ENCODE peak calls at places on chromosomes 13 and 19, in seven cellular contexts. One of them, this sample, is unnamed.

GRCh38 chr19:53463263-53463662 is 4.3 kb upstream of the ZNF813 start:
- DNase-seq in stimulated activated CD4-positive, alpha-beta T cell treated with anti-CD3 and anti-CD28 coated beads, Interleukin-15, amount 100 ng/mL, for 48 hours: no peak
- DNase-seq in activated naive CD4-positive, alpha-beta T cell treated with anti-CD3 and anti-CD28 coated beads for 36 hours: no peak
- DNase-seq in endothelial cell: peak
- DNase-seq in brain microvascular endothelial cell: no peak
- DNase-seq in NCI-H1092: no peak
- DNase-seq in amygdala: peak
- DNase-seq in this sample: peak

GRCh38 chr13:30148791-30149190 is 158.6 kb downstream of the KATNAL1 start:
- DNase-seq in stimulated activated CD4-positive, alpha-beta T cell treated with anti-CD3 and anti-CD28 coated beads, Interleukin-15, amount 100 ng/mL, for 48 hours: no peak
- DNase-seq in activated naive CD4-positive, alpha-beta T cell treated with anti-CD3 and anti-CD28 coated beads for 36 hours: no peak
- DNase-seq in endothelial cell: no peak
- DNase-seq in brain microvascular endothelial cell: no peak
- DNase-seq in NCI-H1092: no peak
- DNase-seq in amygdala: no peak
- DNase-seq in this sample: no peak

GRCh38 chr19:39136225-39136940 is 10.8 kb downstream of the PAK4 start:
- DNase-seq in stimulated activated CD4-positive, alpha-beta T cell treated with anti-CD3 and anti-CD28 coated beads, Interleukin-15, amount 100 ng/mL, for 48 hours: no peak
- DNase-seq in activated naive CD4-positive, alpha-beta T cell treated with anti-CD3 and anti-CD28 coated beads for 36 hours: no peak
- DNase-seq in endothelial cell: no peak
- DNase-seq in brain microvascular endothelial cell: no peak
- DNase-seq in NCI-H1092: no peak
- DNase-seq in amygdala: no peak
- DNase-seq in this sample: no peak

GRCh38 chr19:289651-290538 is 1.3 kb downstream of the PLPP2 start:
- DNase-seq in stimulated activated CD4-positive, alpha-beta T cell treated with anti-CD3 and anti-CD28 coated beads, Interleukin-15, amount 100 ng/mL, for 48 hours: peak
- DNase-seq in activated naive CD4-positive, alpha-beta T cell treated with anti-CD3 and anti-CD28 coated beads for 36 hours: peak
- DNase-seq in endothelial cell: no peak
- DNase-seq in brain microvascular endothelial cell: peak
- DNase-seq in NCI-H1092: no peak
- DNase-seq in amygdala: no peak
- DNase-seq in this sample: no peak

GRCh38 chr13:27997904-27998522 is 9.5 kb upstream of the URAD start:
- DNase-seq in stimulated activated CD4-positive, alpha-beta T cell treated with anti-CD3 and anti-CD28 coated beads, Interleukin-15, amount 100 ng/mL, for 48 hours: no peak
- DNase-seq in activated naive CD4-positive, alpha-beta T cell treated with anti-CD3 and anti-CD28 coated beads for 36 hours: peak
- DNase-seq in endothelial cell: peak
- DNase-seq in brain microvascular endothelial cell: peak
- DNase-seq in NCI-H1092: peak
- DNase-seq in amygdala: peak
- DNase-seq in this sample: no peak

GRCh38 chr19:5245631-5246553 is 94.7 kb downstream of the PTPRS start:
- DNase-seq in stimulated activated CD4-positive, alpha-beta T cell treated with anti-CD3 and anti-CD28 coated beads, Interleukin-15, amount 100 ng/mL, for 48 hours: no peak
- DNase-seq in activated naive CD4-positive, alpha-beta T cell treated with anti-CD3 and anti-CD28 coated beads for 36 hours: no peak
- DNase-seq in endothelial cell: no peak
- DNase-seq in brain microvascular endothelial cell: no peak
- DNase-seq in NCI-H1092: no peak
- DNase-seq in amygdala: no peak
- DNase-seq in this sample: no peak

GRCh38 chr13:26759156-26759906 is 1.3 kb downstream of the GPR12 start:
- DNase-seq in stimulated activated CD4-positive, alpha-beta T cell treated with anti-CD3 and anti-CD28 coated beads, Interleukin-15, amount 100 ng/mL, for 48 hours: no peak
- DNase-seq in activated naive CD4-positive, alpha-beta T cell treated with anti-CD3 and anti-CD28 coated beads for 36 hours: no peak
- DNase-seq in endothelial cell: no peak
- DNase-seq in brain microvascular endothelial cell: no peak
- DNase-seq in NCI-H1092: no peak
- DNase-seq in amygdala: no peak
- DNase-seq in this sample: no peak

GRCh38 chr13:109140777-109141354 is 511.5 kb downstream of the MYO16 start:
- DNase-seq in stimulated activated CD4-positive, alpha-beta T cell treated with anti-CD3 and anti-CD28 coated beads, Interleukin-15, amount 100 ng/mL, for 48 hours: no peak
- DNase-seq in activated naive CD4-positive, alpha-beta T cell treated with anti-CD3 and anti-CD28 coated beads for 36 hours: no peak
- DNase-seq in endothelial cell: no peak
- DNase-seq in brain microvascular endothelial cell: no peak
- DNase-seq in NCI-H1092: no peak
- DNase-seq in amygdala: no peak
- DNase-seq in this sample: no peak

GRCh38 chr13:102701331-102701730 is 6.5 kb upstream of the METTL21C start:
- DNase-seq in stimulated activated CD4-positive, alpha-beta T cell treated with anti-CD3 and anti-CD28 coated beads, Interleukin-15, amount 100 ng/mL, for 48 hours: no peak
- DNase-seq in activated naive CD4-positive, alpha-beta T cell treated with anti-CD3 and anti-CD28 coated beads for 36 hours: no peak
- DNase-seq in endothelial cell: no peak
- DNase-seq in brain microvascular endothelial cell: no peak
- DNase-seq in NCI-H1092: no peak
- DNase-seq in amygdala: no peak
- DNase-seq in this sample: no peak

GRCh38 chr19:58317481-58318072 is 9.2 kb upstream of the ZSCAN22 start:
- DNase-seq in stimulated activated CD4-positive, alpha-beta T cell treated with anti-CD3 and anti-CD28 coated beads, Interleukin-15, amount 100 ng/mL, for 48 hours: no peak
- DNase-seq in activated naive CD4-positive, alpha-beta T cell treated with anti-CD3 and anti-CD28 coated beads for 36 hours: peak
- DNase-seq in endothelial cell: peak
- DNase-seq in brain microvascular endothelial cell: peak
- DNase-seq in NCI-H1092: no peak
- DNase-seq in amygdala: no peak
- DNase-seq in this sample: no peak

GRCh38 chr19:39293394-39293793 is 2.8 kb upstream of the IFNL1 start:
- DNase-seq in stimulated activated CD4-positive, alpha-beta T cell treated with anti-CD3 and anti-CD28 coated beads, Interleukin-15, amount 100 ng/mL, for 48 hours: no peak
- DNase-seq in activated naive CD4-positive, alpha-beta T cell treated with anti-CD3 and anti-CD28 coated beads for 36 hours: no peak
- DNase-seq in endothelial cell: no peak
- DNase-seq in brain microvascular endothelial cell: no peak
- DNase-seq in NCI-H1092: no peak
- DNase-seq in amygdala: no peak
- DNase-seq in this sample: no peak

GRCh38 chr19:10730932-10731331 is 13.1 kb downstream of the DNM2 start:
- DNase-seq in stimulated activated CD4-positive, alpha-beta T cell treated with anti-CD3 and anti-CD28 coated beads, Interleukin-15, amount 100 ng/mL, for 48 hours: no peak
- DNase-seq in activated naive CD4-positive, alpha-beta T cell treated with anti-CD3 and anti-CD28 coated beads for 36 hours: no peak
- DNase-seq in endothelial cell: no peak
- DNase-seq in brain microvascular endothelial cell: no peak
- DNase-seq in NCI-H1092: no peak
- DNase-seq in amygdala: peak
- DNase-seq in this sample: no peak

GRCh38 chr13:57824121-57824520 is 192.6 kb downstream of the PCDH17 start:
- DNase-seq in stimulated activated CD4-positive, alpha-beta T cell treated with anti-CD3 and anti-CD28 coated beads, Interleukin-15, amount 100 ng/mL, for 48 hours: no peak
- DNase-seq in activated naive CD4-positive, alpha-beta T cell treated with anti-CD3 and anti-CD28 coated beads for 36 hours: no peak
- DNase-seq in endothelial cell: no peak
- DNase-seq in brain microvascular endothelial cell: no peak
- DNase-seq in NCI-H1092: no peak
- DNase-seq in amygdala: no peak
- DNase-seq in this sample: no peak

GRCh38 chr19:57712222-57712621 is 3.2 kb upstream of the ZNF154 start:
- DNase-seq in stimulated activated CD4-positive, alpha-beta T cell treated with anti-CD3 and anti-CD28 coated beads, Interleukin-15, amount 100 ng/mL, for 48 hours: no peak
- DNase-seq in activated naive CD4-positive, alpha-beta T cell treated with anti-CD3 and anti-CD28 coated beads for 36 hours: no peak
- DNase-seq in endothelial cell: no peak
- DNase-seq in brain microvascular endothelial cell: no peak
- DNase-seq in NCI-H1092: no peak
- DNase-seq in amygdala: no peak
- DNase-seq in this sample: no peak

GRCh38 chr19:3500429-3501101 is at the start of gene DOHH:
- DNase-seq in stimulated activated CD4-positive, alpha-beta T cell treated with anti-CD3 and anti-CD28 coated beads, Interleukin-15, amount 100 ng/mL, for 48 hours: peak
- DNase-seq in activated naive CD4-positive, alpha-beta T cell treated with anti-CD3 and anti-CD28 coated beads for 36 hours: peak
- DNase-seq in endothelial cell: peak
- DNase-seq in brain microvascular endothelial cell: peak
- DNase-seq in NCI-H1092: peak
- DNase-seq in amygdala: peak
- DNase-seq in this sample: peak

GRCh38 chr13:100533588-100534041 is 55.0 kb downstream of the GGACT start:
- DNase-seq in stimulated activated CD4-positive, alpha-beta T cell treated with anti-CD3 and anti-CD28 coated beads, Interleukin-15, amount 100 ng/mL, for 48 hours: no peak
- DNase-seq in activated naive CD4-positive, alpha-beta T cell treated with anti-CD3 and anti-CD28 coated beads for 36 hours: no peak
- DNase-seq in endothelial cell: no peak
- DNase-seq in brain microvascular endothelial cell: no peak
- DNase-seq in NCI-H1092: peak
- DNase-seq in amygdala: no peak
- DNase-seq in this sample: peak

GRCh38 chr13:42355118-42355840 is 83.3 kb downstream of the AKAP11 start:
- DNase-seq in stimulated activated CD4-positive, alpha-beta T cell treated with anti-CD3 and anti-CD28 coated beads, Interleukin-15, amount 100 ng/mL, for 48 hours: peak
- DNase-seq in activated naive CD4-positive, alpha-beta T cell treated with anti-CD3 and anti-CD28 coated beads for 36 hours: peak
- DNase-seq in endothelial cell: no peak
- DNase-seq in brain microvascular endothelial cell: no peak
- DNase-seq in NCI-H1092: no peak
- DNase-seq in amygdala: no peak
- DNase-seq in this sample: no peak